ENCODE peak calls at places on chromosomes 5 and 9, in seven cellular contexts. One of them, this sample, is unnamed. For H3K36me3, the result is how much of the 10 kb centered on the place peaks cover.

GRCh38 chr5:148238395-148238794 is at the start of gene MARCOL:
- DNase-seq in tibial artery: no peak
- DNase-seq in A673: no peak
- DNase-seq in left ventricle myocardium inferior: no peak
- DNase-seq in uterus: no peak
- DNase-seq in lung: no peak
- DNase-seq in endodermal cell: no peak
- DNase-seq in this sample: no peak

GRCh38 chr9:107631788-107632187 is 142.2 kb upstream of the KLF4 start:
- DNase-seq in tibial artery: no peak
- DNase-seq in A673: no peak
- DNase-seq in left ventricle myocardium inferior: no peak
- DNase-seq in uterus: no peak
- DNase-seq in lung: no peak
- DNase-seq in endodermal cell: no peak
- DNase-seq in this sample: no peak

GRCh38 chr9:134263575-134263974 is 62.7 kb upstream of the RXRA start:
- DNase-seq in tibial artery: no peak
- DNase-seq in A673: no peak
- DNase-seq in left ventricle myocardium inferior: no peak
- DNase-seq in uterus: no peak
- DNase-seq in lung: no peak
- DNase-seq in endodermal cell: no peak
- DNase-seq in this sample: no peak

GRCh38 chr5:1931590-1932138 is 48.9 kb upstream of the IRX4 start:
- DNase-seq in tibial artery: peak
- DNase-seq in A673: no peak
- DNase-seq in left ventricle myocardium inferior: peak
- DNase-seq in uterus: peak
- DNase-seq in lung: no peak
- DNase-seq in endodermal cell: peak
- DNase-seq in this sample: no peak

GRCh38 chr9:76352026-76352620 is 42.1 kb downstream of the RFK start:
- DNase-seq in tibial artery: no peak
- DNase-seq in A673: no peak
- DNase-seq in left ventricle myocardium inferior: no peak
- DNase-seq in uterus: no peak
- DNase-seq in lung: no peak
- DNase-seq in endodermal cell: no peak
- DNase-seq in this sample: no peak

GRCh38 chr5:22249209-22249608 is 603.9 kb downstream of the CDH12 start:
- DNase-seq in tibial artery: no peak
- DNase-seq in A673: no peak
- DNase-seq in left ventricle myocardium inferior: no peak
- DNase-seq in uterus: no peak
- DNase-seq in lung: no peak
- DNase-seq in endodermal cell: no peak
- DNase-seq in this sample: no peak

GRCh38 chr5:51829226-51829625 is 446.0 kb downstream of the ISL1 start:
- DNase-seq in tibial artery: no peak
- DNase-seq in A673: no peak
- DNase-seq in left ventricle myocardium inferior: no peak
- DNase-seq in uterus: no peak
- DNase-seq in lung: no peak
- DNase-seq in endodermal cell: no peak
- DNase-seq in this sample: no peak

GRCh38 chr5:60161340-60161934 is 267.9 kb upstream of the PDE4D start:
- DNase-seq in tibial artery: no peak
- DNase-seq in A673: peak
- DNase-seq in left ventricle myocardium inferior: no peak
- DNase-seq in uterus: no peak
- DNase-seq in lung: no peak
- DNase-seq in endodermal cell: no peak
- DNase-seq in this sample: no peak

GRCh38 chr9:121201045-121201737 is 478 bp downstream of the RAB14 start:
- DNase-seq in tibial artery: no peak
- DNase-seq in A673: no peak
- DNase-seq in left ventricle myocardium inferior: peak
- DNase-seq in uterus: no peak
- DNase-seq in lung: peak
- DNase-seq in endodermal cell: peak
- DNase-seq in this sample: no peak

GRCh38 chr9:23686257-23686656 is 139.8 kb downstream of the ELAVL2 start:
- DNase-seq in tibial artery: no peak
- DNase-seq in A673: no peak
- DNase-seq in left ventricle myocardium inferior: no peak
- DNase-seq in uterus: no peak
- DNase-seq in lung: no peak
- DNase-seq in endodermal cell: peak
- DNase-seq in this sample: no peak

GRCh38 chr5:1104327-1105006 is 7.4 kb downstream of the SLC12A7 start:
- DNase-seq in tibial artery: no peak
- DNase-seq in A673: no peak
- DNase-seq in left ventricle myocardium inferior: no peak
- DNase-seq in uterus: no peak
- DNase-seq in lung: no peak
- DNase-seq in endodermal cell: no peak
- DNase-seq in this sample: no peak

GRCh38 chr9:12716823-12717222 is 23.6 kb downstream of the TYRP1 start:
- DNase-seq in tibial artery: no peak
- DNase-seq in A673: no peak
- DNase-seq in left ventricle myocardium inferior: no peak
- DNase-seq in uterus: no peak
- DNase-seq in lung: no peak
- DNase-seq in endodermal cell: no peak
- DNase-seq in this sample: no peak

GRCh38 chr5:78979899-78980298 is 5.2 kb downstream of the ARSB start:
- DNase-seq in tibial artery: no peak
- DNase-seq in A673: no peak
- DNase-seq in left ventricle myocardium inferior: no peak
- DNase-seq in uterus: no peak
- DNase-seq in lung: no peak
- DNase-seq in endodermal cell: no peak
- DNase-seq in this sample: no peak

GRCh38 chr9:127448112-127448805 is 2.9 kb downstream of the RPL12 start:
- DNase-seq in tibial artery: no peak
- DNase-seq in A673: no peak
- DNase-seq in left ventricle myocardium inferior: no peak
- DNase-seq in uterus: no peak
- DNase-seq in lung: no peak
- DNase-seq in endodermal cell: no peak
- DNase-seq in this sample: no peak

GRCh38 chr9:127444921-127445850 is 6.0 kb downstream of the RPL12 start:
- DNase-seq in tibial artery: no peak
- DNase-seq in A673: no peak
- DNase-seq in left ventricle myocardium inferior: no peak
- DNase-seq in uterus: no peak
- DNase-seq in lung: no peak
- DNase-seq in endodermal cell: peak
- DNase-seq in this sample: no peak

GRCh38 chr9:127447416-127448111 is 3.6 kb downstream of the RPL12 start:
- DNase-seq in tibial artery: no peak
- DNase-seq in A673: no peak
- DNase-seq in left ventricle myocardium inferior: no peak
- DNase-seq in uterus: no peak
- DNase-seq in lung: no peak
- DNase-seq in endodermal cell: peak
- DNase-seq in this sample: no peak

GRCh38 chr9:127445851-127446719 is 5.1 kb downstream of the RPL12 start:
- DNase-seq in tibial artery: no peak
- DNase-seq in A673: no peak
- DNase-seq in left ventricle myocardium inferior: no peak
- DNase-seq in uterus: no peak
- DNase-seq in lung: no peak
- DNase-seq in endodermal cell: peak
- DNase-seq in this sample: no peak

GRCh38 chr9:127446720-127447415 is 4.3 kb downstream of the RPL12 start:
- DNase-seq in tibial artery: no peak
- DNase-seq in A673: no peak
- DNase-seq in left ventricle myocardium inferior: no peak
- DNase-seq in uterus: no peak
- DNase-seq in lung: no peak
- DNase-seq in endodermal cell: no peak
- DNase-seq in this sample: no peak
- H3K36me3 ChIP-seq in tibial artery: half or more
- H3K36me3 ChIP-seq in A673: half or more
- H3K36me3 ChIP-seq in left ventricle myocardium inferior: half or more
- H3K36me3 ChIP-seq in uterus: under half
- H3K36me3 ChIP-seq in lung: under half
- H3K36me3 ChIP-seq in endodermal cell: half or more
- H3K36me3 ChIP-seq in this sample: under half

GRCh38 chr9:113011911-113012381 is at the start of gene ZNF883:
- DNase-seq in tibial artery: no peak
- DNase-seq in A673: peak
- DNase-seq in left ventricle myocardium inferior: peak
- DNase-seq in uterus: peak
- DNase-seq in lung: peak
- DNase-seq in endodermal cell: peak
- DNase-seq in this sample: no peak
- H3K4me3 ChIP-seq in tibial artery: peak
- H3K4me3 ChIP-seq in A673: peak
- H3K4me3 ChIP-seq in left ventricle myocardium inferior: peak
- H3K4me3 ChIP-seq in uterus: peak
- H3K4me3 ChIP-seq in lung: no peak
- H3K4me3 ChIP-seq in endodermal cell: peak
- H3K4me3 ChIP-seq in this sample: peak

DNA sequence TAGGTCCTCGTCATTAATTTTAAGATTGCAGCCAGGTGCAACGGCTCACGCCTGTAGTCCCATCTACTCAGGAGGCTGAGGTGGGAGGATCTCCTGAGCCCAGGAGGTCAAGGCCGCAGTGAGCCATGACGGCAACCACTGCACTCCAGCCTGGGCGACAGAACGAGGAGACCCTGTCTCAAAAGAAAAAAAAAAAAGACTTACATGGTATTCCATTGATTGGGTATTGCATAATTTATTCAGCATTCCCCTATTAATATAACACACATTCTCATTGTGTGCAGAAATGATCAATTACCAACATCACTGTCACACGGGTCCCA is 62.9 kb downstream of the DUSP1 start:
- DNase-seq in tibial artery: no peak
- DNase-seq in A673: no peak
- DNase-seq in left ventricle myocardium inferior: no peak
- DNase-seq in uterus: no peak
- DNase-seq in lung: no peak
- DNase-seq in endodermal cell: no peak
- DNase-seq in this sample: no peak
- TF ChIP-seq CTCF in tibial artery: no peak
- TF ChIP-seq CTCF in A673: no peak
- TF ChIP-seq CTCF in left ventricle myocardium inferior: no peak
- TF ChIP-seq CTCF in uterus: no peak
- TF ChIP-seq CTCF in lung: no peak
- TF ChIP-seq CTCF in endodermal cell: no peak
- TF ChIP-seq CTCF in this sample: no peak

GRCh38 chr5:87390075-87390474 is 22.7 kb downstream of the CCNH start:
- DNase-seq in tibial artery: no peak
- DNase-seq in A673: no peak
- DNase-seq in left ventricle myocardium inferior: no peak
- DNase-seq in uterus: no peak
- DNase-seq in lung: no peak
- DNase-seq in endodermal cell: no peak
- DNase-seq in this sample: no peak

GRCh38 chr5:87390576-87391199 is 22.0 kb downstream of the CCNH start:
- DNase-seq in tibial artery: no peak
- DNase-seq in A673: no peak
- DNase-seq in left ventricle myocardium inferior: no peak
- DNase-seq in uterus: no peak
- DNase-seq in lung: no peak
- DNase-seq in endodermal cell: no peak
- DNase-seq in this sample: no peak

GRCh38 chr5:87393331-87393730 is 19.4 kb downstream of the CCNH start:
- DNase-seq in tibial artery: no peak
- DNase-seq in A673: peak
- DNase-seq in left ventricle myocardium inferior: no peak
- DNase-seq in uterus: no peak
- DNase-seq in lung: no peak
- DNase-seq in endodermal cell: no peak
- DNase-seq in this sample: no peak

GRCh38 chr5:87392170-87392569 is 20.6 kb downstream of the CCNH start:
- DNase-seq in tibial artery: no peak
- DNase-seq in A673: no peak
- DNase-seq in left ventricle myocardium inferior: no peak
- DNase-seq in uterus: no peak
- DNase-seq in lung: no peak
- DNase-seq in endodermal cell: no peak
- DNase-seq in this sample: no peak

DNA sequence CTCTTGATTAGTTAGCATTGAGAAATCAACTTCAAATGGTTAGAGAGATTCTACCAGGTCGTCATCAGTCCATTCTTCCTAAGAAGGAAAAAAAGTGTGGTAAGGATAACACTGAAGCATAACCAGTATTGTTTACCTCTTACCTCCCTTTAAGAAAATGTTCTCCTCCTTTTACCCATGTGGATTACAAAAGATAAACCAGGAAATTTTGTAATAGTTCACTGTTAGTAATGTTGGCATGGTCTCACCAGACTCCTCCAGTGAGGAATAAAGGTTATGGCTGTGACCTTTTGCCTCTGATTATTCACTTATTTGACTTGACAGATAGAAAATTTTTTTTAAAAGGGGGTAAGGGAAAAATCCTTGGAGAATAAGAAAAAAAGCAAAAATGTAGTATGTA is 18.3 kb downstream of the CCNH start:
- DNase-seq in tibial artery: no peak
- DNase-seq in A673: no peak
- DNase-seq in left ventricle myocardium inferior: no peak
- DNase-seq in uterus: no peak
- DNase-seq in lung: no peak
- DNase-seq in endodermal cell: no peak
- DNase-seq in this sample: no peak
- H3K36me3 ChIP-seq in tibial artery: half or more
- H3K36me3 ChIP-seq in A673: half or more
- H3K36me3 ChIP-seq in left ventricle myocardium inferior: half or more
- H3K36me3 ChIP-seq in uterus: under half
- H3K36me3 ChIP-seq in lung: under half
- H3K36me3 ChIP-seq in endodermal cell: half or more
- H3K36me3 ChIP-seq in this sample: under half

GRCh38 chr9:135579889-135580660 is 18.5 kb downstream of the PAEP start:
- DNase-seq in tibial artery: no peak
- DNase-seq in A673: no peak
- DNase-seq in left ventricle myocardium inferior: no peak
- DNase-seq in uterus: no peak
- DNase-seq in lung: no peak
- DNase-seq in endodermal cell: no peak
- DNase-seq in this sample: no peak
- H3K4me3 ChIP-seq in tibial artery: no peak
- H3K4me3 ChIP-seq in A673: no peak
- H3K4me3 ChIP-seq in left ventricle myocardium inferior: no peak
- H3K4me3 ChIP-seq in uterus: no peak
- H3K4me3 ChIP-seq in lung: no peak
- H3K4me3 ChIP-seq in endodermal cell: no peak
- H3K4me3 ChIP-seq in this sample: no peak

GRCh38 chr5:9513825-9514224 is 32.0 kb downstream of the SEMA5A start:
- DNase-seq in tibial artery: no peak
- DNase-seq in A673: no peak
- DNase-seq in left ventricle myocardium inferior: no peak
- DNase-seq in uterus: no peak
- DNase-seq in lung: no peak
- DNase-seq in endodermal cell: peak
- DNase-seq in this sample: no peak
- TF ChIP-seq CTCF in tibial artery: peak
- TF ChIP-seq CTCF in A673: no peak
- TF ChIP-seq CTCF in left ventricle myocardium inferior: peak
- TF ChIP-seq CTCF in uterus: peak
- TF ChIP-seq CTCF in lung: no peak
- TF ChIP-seq CTCF in endodermal cell: peak
- TF ChIP-seq CTCF in this sample: peak